ENCODE peak calls at places on chromosomes 3 and 15, in four cellular contexts. Q is ovary, U is uterus, I is transverse colon. V is an unnamed sample. For H3K9me3 and H3K4me1, the result is how much of the 10 kb centered on the place peaks cover.

GRCh38 chr3:171315919-171316318 is 144.3 kb downstream of the TNIK start:
- DNase-seq in Q (no peak), U (no peak), I (no peak), V (no peak)

GRCh38 chr15:100671858-100672543 is 69.6 kb downstream of the ASB7 start:
- DNase-seq in Q (no peak), U (peak), I (no peak), V (no peak)

GRCh38 chr3:61627768-61628185 is 66.4 kb downstream of the PTPRG start:
- DNase-seq in Q (no peak), U (no peak), I (peak), V (no peak)

GRCh38 chr3:113746955-113747718 is at the start of gene ATP6V1A:
- DNase-seq in Q (no peak), U (peak), I (peak), V (peak)

GRCh38 chr3:167406876-167407492 is 26.9 kb upstream of the ZBBX start:
- DNase-seq in Q (no peak), U (no peak), I (peak), V (no peak)

GRCh38 chr15:72934006-72934405 is 118.3 kb upstream of the NEO1 start:
- DNase-seq in Q (no peak), U (no peak), I (no peak), V (no peak)

GRCh38 chr3:45943207-45943846 is at the start of gene CXCR6:
- DNase-seq in Q (no peak), U (no peak), I (peak), V (no peak)

GRCh38 chr3:185082149-185082548 is 70.7 kb downstream of the C3orf70 start:
- DNase-seq in Q (no peak), U (no peak), I (no peak), V (no peak)

GRCh38 chr3:157533298-157533870 is 30.2 kb upstream of the VEPH1 start:
- DNase-seq in Q (no peak), U (no peak), I (no peak), V (no peak)

GRCh38 chr3:38139652-38140051 is 1.2 kb downstream of the MYD88 start:
- DNase-seq in Q (no peak), U (no peak), I (no peak), V (no peak)

GRCh38 chr3:30984855-30985793 is 90.7 kb upstream of the GADL1 start:
- DNase-seq in Q (no peak), U (no peak), I (no peak), V (no peak)

GRCh38 chr3:59563072-59563605 is 513.3 kb upstream of the CFAP20DC start:
- DNase-seq in Q (no peak), U (no peak), I (no peak), V (no peak)

GRCh38 chr3:12393894-12394293 is 90.4 kb upstream of the TSEN2 start:
- DNase-seq in Q (no peak), U (peak), I (no peak), V (no peak)

GRCh38 chr3:138945646-138946553 is 1.0 kb downstream of the FOXL2 start:
- DNase-seq in Q (peak), U (no peak), I (peak), V (peak)

GRCh38 chr3:32719931-32720330 is 34.9 kb downstream of the CNOT10 start:
- DNase-seq in Q (no peak), U (no peak), I (no peak), V (no peak)

GRCh38 chr3:88767746-88768145 is 339.7 kb upstream of the EPHA3 start:
- DNase-seq in Q (no peak), U (no peak), I (no peak), V (no peak)

GRCh38 chr3:139189943-139190342 is 145.3 kb upstream of the PRR23C start:
- DNase-seq in Q (no peak), U (no peak), I (no peak), V (no peak)

GRCh38 chr3:58623961-58624360 is 42.6 kb downstream of the FAM3D start:
- DNase-seq in Q (no peak), U (no peak), I (no peak), V (no peak)

GRCh38 chr3:51703026-51703775 is 3.7 kb upstream of the GRM2 start:
- DNase-seq in Q (no peak), U (no peak), I (no peak), V (no peak)

GRCh38 chr3:14989943-14990753 is 42.8 kb downstream of the NR2C2 start:
- DNase-seq in Q (peak), U (no peak), I (no peak), V (no peak)

GRCh38 chr3:65851827-65852226 is 186.9 kb downstream of the MAGI1 start:
- DNase-seq in Q (no peak), U (no peak), I (no peak), V (no peak)

GRCh38 chr3:164194842-164195241 is 883.5 kb downstream of the SI start:
- DNase-seq in Q (no peak), U (no peak), I (no peak), V (no peak)

GRCh38 chr3:88195951-88196434 is 46.2 kb downstream of the C3orf38 start:
- DNase-seq in Q (no peak), U (no peak), I (no peak), V (no peak)

GRCh38 chr3:136919799-136920580 is 37.8 kb upstream of the IL20RB start:
- DNase-seq in Q (no peak), U (no peak), I (no peak), V (no peak)

GRCh38 chr3:194979173-194979572 is 291.8 kb downstream of the XXYLT1 start:
- DNase-seq in Q (no peak), U (no peak), I (no peak), V (no peak)

GRCh38 chr3:109396811-109397210 is 59.5 kb upstream of the DPPA4 start:
- DNase-seq in Q (no peak), U (no peak), I (no peak), V (no peak)

GRCh38 chr15:69074011-69074842 is 59.7 kb downstream of the NOX5 start:
- DNase-seq in Q (peak), U (peak), I (peak), V (peak)

GRCh38 chr15:83973816-83974215 is 261.8 kb upstream of the GOLGA6L4 start:
- DNase-seq in Q (no peak), U (no peak), I (no peak), V (no peak)

GRCh38 chr3:185351371-185351770 is 11.6 kb upstream of the MAP3K13 start:
- DNase-seq in Q (no peak), U (no peak), I (no peak), V (no peak)

GRCh38 chr3:180881065-180881801 is 31.2 kb upstream of the FXR1 start:
- DNase-seq in Q (no peak), U (no peak), I (no peak), V (no peak)

GRCh38 chr3:33165372-33165771 is 51.6 kb downstream of the CRTAP start:
- DNase-seq in Q (no peak), U (no peak), I (no peak), V (no peak)

GRCh38 chr3:50170689-50171088 is 15.6 kb downstream of the SEMA3F start:
- DNase-seq in Q (no peak), U (peak), I (no peak), V (no peak)

GRCh38 chr15:43872416-43873020 is 45.7 kb downstream of the WDR76 start:
- DNase-seq in Q (peak), U (peak), I (peak), V (peak)

GRCh38 chr15:83270176-83270575 is 14.3 kb downstream of the BNC1 start:
- DNase-seq in Q (no peak), U (no peak), I (no peak), V (no peak)

GRCh38 chr3:168714609-168715240 is 619.0 kb upstream of the GOLIM4 start:
- DNase-seq in Q (no peak), U (no peak), I (no peak), V (no peak)

GRCh38 chr3:177228601-177229190 is 31.4 kb upstream of the TBL1XR1 start:
- DNase-seq in Q (no peak), U (no peak), I (no peak), V (no peak)

GRCh38 chr15:25183581-25184330 is 229.0 kb downstream of the SNRPN start:
- DNase-seq in Q (no peak), U (no peak), I (no peak), V (peak)
- H3K9me3 ChIP-seq in Q (under half), U (under half), I (under half), V (half or more)

GRCh38 chr3:107911337-107912000 is 179.4 kb downstream of the CD47 start:
- DNase-seq in Q (no peak), U (no peak), I (no peak), V (no peak)
- TF ChIP-seq CTCF in Q (no peak), U (no peak), I (no peak), V (no peak)

GRCh38 chr3:124826703-124827102 is 60.5 kb downstream of the ITGB5 start:
- DNase-seq in Q (no peak), U (peak), I (no peak), V (no peak)

GRCh38 chr3:124831631-124832184 is 55.5 kb downstream of the ITGB5 start:
- DNase-seq in Q (no peak), U (no peak), I (no peak), V (no peak)

GRCh38 chr3:124832782-124833709 is 54.1 kb downstream of the ITGB5 start:
- DNase-seq in Q (no peak), U (no peak), I (no peak), V (no peak)

GRCh38 chr3:124829819-124830554 is 57.2 kb downstream of the ITGB5 start:
- DNase-seq in Q (no peak), U (no peak), I (no peak), V (no peak)

DNA sequence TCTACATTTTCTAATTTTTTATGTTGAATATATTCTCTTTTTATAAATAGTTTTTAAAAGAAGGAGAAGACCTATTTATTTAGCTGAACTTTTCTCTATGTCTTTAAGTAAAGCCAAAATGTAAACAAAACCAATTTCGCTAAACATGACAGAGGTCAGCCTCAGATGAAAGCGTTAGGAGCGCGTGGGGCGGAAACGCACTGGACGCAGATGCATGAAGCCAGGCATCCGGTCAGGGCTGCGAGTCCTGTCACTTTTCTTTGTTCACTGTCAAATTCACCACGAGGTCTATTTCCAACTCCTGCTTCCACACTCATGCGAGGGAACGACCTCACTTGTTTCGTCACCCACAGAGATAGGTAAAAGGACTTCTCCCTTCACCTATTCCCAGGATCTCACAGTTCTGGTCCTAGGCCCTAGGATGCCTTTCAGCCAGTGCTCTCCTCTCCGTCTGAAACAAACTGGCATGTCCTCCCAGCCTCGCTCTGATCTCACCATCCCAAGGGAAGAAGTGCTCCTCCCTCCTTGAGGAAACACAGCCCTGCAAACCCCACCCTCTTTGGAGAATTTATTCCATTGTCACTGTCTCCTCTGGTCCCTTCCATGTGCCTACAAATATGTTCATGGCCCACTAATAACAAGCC is 57.9 kb downstream of the ITGB5 start:
- DNase-seq in Q (no peak), U (no peak), I (no peak), V (no peak)
- H3K4me1 ChIP-seq in Q (under half), U (under half), I (under half), V (under half)

DNA sequence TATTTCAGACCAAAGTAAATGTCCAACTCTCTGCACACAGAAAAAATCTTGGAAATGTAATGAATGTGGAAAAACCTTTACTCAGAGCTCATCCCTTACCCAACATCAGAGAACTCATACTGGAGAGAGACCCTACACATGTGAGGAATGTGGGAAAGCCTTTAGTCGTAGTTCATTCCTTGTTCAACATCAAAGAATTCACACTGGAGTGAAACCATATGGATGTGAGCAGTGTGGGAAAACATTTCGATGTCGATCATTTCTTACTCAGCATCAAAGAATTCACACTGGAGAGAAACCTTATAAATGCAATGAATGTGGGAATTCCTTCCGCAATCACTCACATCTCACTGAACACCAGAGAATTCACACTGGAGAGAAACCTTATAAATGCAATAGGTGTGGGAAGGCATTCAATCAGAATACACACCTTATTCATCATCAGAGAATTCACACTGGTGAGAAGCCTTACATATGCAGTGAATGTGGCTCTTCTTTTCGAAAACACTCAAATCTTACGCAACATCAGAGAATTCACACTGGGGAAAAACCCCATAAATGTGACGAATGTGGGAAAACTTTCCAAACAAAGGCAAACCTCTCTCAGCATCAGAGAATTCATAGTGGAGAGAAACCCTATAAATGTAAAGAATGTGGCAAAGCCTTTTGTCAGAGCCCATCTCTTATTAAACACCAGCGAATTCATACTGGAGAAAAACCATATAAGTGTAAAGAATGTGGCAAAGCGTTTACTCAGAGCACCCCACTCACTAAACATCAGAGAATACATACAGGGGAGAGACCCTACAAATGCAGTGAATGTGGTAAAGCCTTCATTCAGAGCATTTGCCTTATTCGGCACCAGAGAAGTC is 8.0 kb upstream of the ZNF501 start:
- DNase-seq in Q (no peak), U (no peak), I (no peak), V (no peak)
- H3K9me3 ChIP-seq in Q (under half), U (under half), I (half or more), V (half or more)

DNA sequence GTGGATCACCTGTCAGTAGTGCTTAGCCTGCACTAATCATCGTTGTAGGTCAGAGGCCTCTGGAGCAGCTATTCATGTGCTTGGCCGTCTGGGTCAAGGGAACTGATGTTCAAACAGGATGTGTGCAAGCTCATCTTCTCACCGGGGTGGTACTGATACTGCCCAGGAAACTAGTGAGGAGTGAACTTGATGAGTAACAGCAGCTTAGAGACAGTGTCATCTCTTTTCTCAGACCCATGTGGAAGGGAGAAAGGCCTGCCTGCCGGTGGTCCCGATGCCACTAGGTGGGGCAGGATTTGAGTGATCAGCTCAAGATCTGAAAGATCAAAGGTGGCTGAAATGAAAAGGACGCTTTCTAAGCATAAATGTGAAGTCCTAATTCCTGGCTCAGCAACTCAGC is 67.2 kb downstream of the CEMIP start:
- DNase-seq in Q (no peak), U (no peak), I (no peak), V (no peak)
- TF ChIP-seq CTCF in Q (no peak), U (no peak), I (no peak), V (no peak)

GRCh38 chr3:172317984-172318383 is 130.3 kb downstream of the GHSR start:
- DNase-seq in Q (peak), U (peak), I (peak), V (peak)
- H3K4me1 ChIP-seq in Q (under half), U (half or more), I (under half), V (under half)